ENCODE peak calls at places on chromosomes 6 and 20, in ten cellular contexts. One of them, this sample, is unnamed.

GRCh38 chr20:63090052-63090451 is 83.3 kb upstream of the BHLHE23 start:
- DNase-seq in colonic mucosa: no peak
- DNase-seq in hepatocyte: no peak
- DNase-seq in PC-3: no peak
- DNase-seq in Peyer's patch: peak
- DNase-seq in psoas muscle: no peak
- DNase-seq in RWPE2: peak
- DNase-seq in neural crest cell: no peak
- DNase-seq in epithelial cell of esophagus: no peak
- DNase-seq in dorsolateral prefrontal cortex: peak
- DNase-seq in this sample: no peak

GRCh38 chr6:3738381-3739131 is 13.0 kb downstream of the PXDC1 start:
- DNase-seq in hepatocyte: no peak
- DNase-seq in dorsolateral prefrontal cortex: no peak
- DNase-seq in colonic mucosa: no peak
- DNase-seq in Peyer's patch: peak
- DNase-seq in RWPE2: no peak
- DNase-seq in neural crest cell: no peak
- DNase-seq in epithelial cell of esophagus: no peak
- DNase-seq in psoas muscle: no peak
- DNase-seq in PC-3: no peak
- DNase-seq in this sample: no peak

GRCh38 chr6:170278743-170279094 is 12.2 kb downstream of the DLL1 start:
- DNase-seq in PC-3: no peak
- DNase-seq in Peyer's patch: peak
- DNase-seq in epithelial cell of esophagus: no peak
- DNase-seq in dorsolateral prefrontal cortex: no peak
- DNase-seq in colonic mucosa: no peak
- DNase-seq in RWPE2: no peak
- DNase-seq in psoas muscle: no peak
- DNase-seq in neural crest cell: no peak
- DNase-seq in hepatocyte: no peak
- DNase-seq in this sample: no peak

GRCh38 chr6:97947841-97948240 is 664.8 kb upstream of the MMS22L start:
- DNase-seq in psoas muscle: no peak
- DNase-seq in dorsolateral prefrontal cortex: no peak
- DNase-seq in hepatocyte: peak
- DNase-seq in neural crest cell: no peak
- DNase-seq in epithelial cell of esophagus: peak
- DNase-seq in PC-3: peak
- DNase-seq in colonic mucosa: no peak
- DNase-seq in RWPE2: peak
- DNase-seq in Peyer's patch: no peak
- DNase-seq in this sample: no peak

GRCh38 chr20:46811328-46812084 is 83.1 kb upstream of the EYA2 start:
- DNase-seq in colonic mucosa: peak
- DNase-seq in dorsolateral prefrontal cortex: no peak
- DNase-seq in neural crest cell: no peak
- DNase-seq in hepatocyte: no peak
- DNase-seq in RWPE2: no peak
- DNase-seq in epithelial cell of esophagus: peak
- DNase-seq in Peyer's patch: no peak
- DNase-seq in psoas muscle: no peak
- DNase-seq in PC-3: no peak
- DNase-seq in this sample: no peak

GRCh38 chr20:53826597-53827291 is 233.1 kb upstream of the ZNF217 start:
- DNase-seq in RWPE2: peak
- DNase-seq in colonic mucosa: no peak
- DNase-seq in neural crest cell: no peak
- DNase-seq in epithelial cell of esophagus: peak
- DNase-seq in PC-3: no peak
- DNase-seq in dorsolateral prefrontal cortex: no peak
- DNase-seq in psoas muscle: no peak
- DNase-seq in Peyer's patch: peak
- DNase-seq in hepatocyte: peak
- DNase-seq in this sample: no peak

GRCh38 chr6:167682546-167683027 is 144.1 kb upstream of the AFDN start:
- DNase-seq in dorsolateral prefrontal cortex: no peak
- DNase-seq in psoas muscle: no peak
- DNase-seq in neural crest cell: no peak
- DNase-seq in PC-3: no peak
- DNase-seq in hepatocyte: no peak
- DNase-seq in epithelial cell of esophagus: no peak
- DNase-seq in colonic mucosa: no peak
- DNase-seq in Peyer's patch: no peak
- DNase-seq in RWPE2: no peak
- DNase-seq in this sample: no peak

GRCh38 chr20:35742741-35743523 is 872 bp upstream of the RBM39 start:
- DNase-seq in neural crest cell: no peak
- DNase-seq in Peyer's patch: no peak
- DNase-seq in RWPE2: no peak
- DNase-seq in dorsolateral prefrontal cortex: no peak
- DNase-seq in PC-3: no peak
- DNase-seq in psoas muscle: no peak
- DNase-seq in epithelial cell of esophagus: no peak
- DNase-seq in hepatocyte: peak
- DNase-seq in colonic mucosa: no peak
- DNase-seq in this sample: no peak

GRCh38 chr6:130322673-130323268 is 43.0 kb upstream of the TMEM200A start:
- DNase-seq in RWPE2: no peak
- DNase-seq in PC-3: peak
- DNase-seq in colonic mucosa: peak
- DNase-seq in psoas muscle: peak
- DNase-seq in epithelial cell of esophagus: peak
- DNase-seq in dorsolateral prefrontal cortex: peak
- DNase-seq in Peyer's patch: peak
- DNase-seq in hepatocyte: peak
- DNase-seq in neural crest cell: peak
- DNase-seq in this sample: peak

GRCh38 chr20:12535770-12536169 is 473.0 kb upstream of the SPTLC3 start:
- DNase-seq in epithelial cell of esophagus: no peak
- DNase-seq in PC-3: no peak
- DNase-seq in Peyer's patch: no peak
- DNase-seq in RWPE2: no peak
- DNase-seq in hepatocyte: no peak
- DNase-seq in colonic mucosa: no peak
- DNase-seq in psoas muscle: no peak
- DNase-seq in dorsolateral prefrontal cortex: no peak
- DNase-seq in neural crest cell: no peak
- DNase-seq in this sample: no peak

GRCh38 chr6:13677878-13678254 is 33.8 kb downstream of the RANBP9 start:
- DNase-seq in neural crest cell: no peak
- DNase-seq in psoas muscle: no peak
- DNase-seq in Peyer's patch: no peak
- DNase-seq in hepatocyte: peak
- DNase-seq in RWPE2: no peak
- DNase-seq in dorsolateral prefrontal cortex: no peak
- DNase-seq in colonic mucosa: no peak
- DNase-seq in PC-3: no peak
- DNase-seq in epithelial cell of esophagus: no peak
- DNase-seq in this sample: no peak

GRCh38 chr6:140779341-140779740 is 1353.4 kb upstream of the GJE1 start:
- DNase-seq in hepatocyte: no peak
- DNase-seq in psoas muscle: no peak
- DNase-seq in neural crest cell: no peak
- DNase-seq in Peyer's patch: no peak
- DNase-seq in dorsolateral prefrontal cortex: no peak
- DNase-seq in colonic mucosa: no peak
- DNase-seq in epithelial cell of esophagus: peak
- DNase-seq in PC-3: peak
- DNase-seq in RWPE2: no peak
- DNase-seq in this sample: no peak

GRCh38 chr6:1864496-1864895 is 254.8 kb downstream of the FOXC1 start:
- DNase-seq in epithelial cell of esophagus: no peak
- DNase-seq in RWPE2: no peak
- DNase-seq in colonic mucosa: no peak
- DNase-seq in dorsolateral prefrontal cortex: no peak
- DNase-seq in neural crest cell: no peak
- DNase-seq in hepatocyte: no peak
- DNase-seq in PC-3: no peak
- DNase-seq in Peyer's patch: no peak
- DNase-seq in psoas muscle: no peak
- DNase-seq in this sample: no peak

GRCh38 chr6:132198040-132198439 is 203.2 kb downstream of the MOXD1 start:
- DNase-seq in hepatocyte: no peak
- DNase-seq in Peyer's patch: no peak
- DNase-seq in PC-3: peak
- DNase-seq in psoas muscle: no peak
- DNase-seq in epithelial cell of esophagus: no peak
- DNase-seq in neural crest cell: no peak
- DNase-seq in RWPE2: no peak
- DNase-seq in dorsolateral prefrontal cortex: no peak
- DNase-seq in colonic mucosa: no peak
- DNase-seq in this sample: no peak

GRCh38 chr20:46119028-46119546 is 973 bp downstream of the CD40 start:
- DNase-seq in Peyer's patch: peak
- DNase-seq in colonic mucosa: no peak
- DNase-seq in hepatocyte: no peak
- DNase-seq in neural crest cell: no peak
- DNase-seq in epithelial cell of esophagus: no peak
- DNase-seq in dorsolateral prefrontal cortex: no peak
- DNase-seq in RWPE2: peak
- DNase-seq in psoas muscle: no peak
- DNase-seq in PC-3: no peak
- DNase-seq in this sample: no peak

GRCh38 chr6:108684809-108685329 is 124.2 kb downstream of the FOXO3 start:
- DNase-seq in PC-3: peak
- DNase-seq in dorsolateral prefrontal cortex: no peak
- DNase-seq in psoas muscle: no peak
- DNase-seq in neural crest cell: no peak
- DNase-seq in hepatocyte: peak
- DNase-seq in Peyer's patch: no peak
- DNase-seq in colonic mucosa: no peak
- DNase-seq in RWPE2: no peak
- DNase-seq in epithelial cell of esophagus: no peak
- DNase-seq in this sample: peak

GRCh38 chr6:29674008-29674407 is 6.9 kb downstream of the ZFP57 start:
- DNase-seq in PC-3: no peak
- DNase-seq in hepatocyte: no peak
- DNase-seq in dorsolateral prefrontal cortex: no peak
- DNase-seq in neural crest cell: no peak
- DNase-seq in Peyer's patch: no peak
- DNase-seq in RWPE2: no peak
- DNase-seq in psoas muscle: no peak
- DNase-seq in epithelial cell of esophagus: no peak
- DNase-seq in colonic mucosa: no peak
- DNase-seq in this sample: no peak

GRCh38 chr6:34381086-34381485 is 11.4 kb downstream of the NUDT3 start:
- DNase-seq in neural crest cell: no peak
- DNase-seq in epithelial cell of esophagus: peak
- DNase-seq in colonic mucosa: no peak
- DNase-seq in RWPE2: no peak
- DNase-seq in Peyer's patch: no peak
- DNase-seq in dorsolateral prefrontal cortex: no peak
- DNase-seq in PC-3: no peak
- DNase-seq in psoas muscle: no peak
- DNase-seq in hepatocyte: no peak
- DNase-seq in this sample: no peak

GRCh38 chr6:116254297-116254724 is 436 bp upstream of the TSPYL4 start:
- DNase-seq in RWPE2: no peak
- DNase-seq in psoas muscle: no peak
- DNase-seq in dorsolateral prefrontal cortex: no peak
- DNase-seq in hepatocyte: no peak
- DNase-seq in colonic mucosa: no peak
- DNase-seq in PC-3: no peak
- DNase-seq in neural crest cell: no peak
- DNase-seq in Peyer's patch: no peak
- DNase-seq in epithelial cell of esophagus: no peak
- DNase-seq in this sample: no peak

DNA sequence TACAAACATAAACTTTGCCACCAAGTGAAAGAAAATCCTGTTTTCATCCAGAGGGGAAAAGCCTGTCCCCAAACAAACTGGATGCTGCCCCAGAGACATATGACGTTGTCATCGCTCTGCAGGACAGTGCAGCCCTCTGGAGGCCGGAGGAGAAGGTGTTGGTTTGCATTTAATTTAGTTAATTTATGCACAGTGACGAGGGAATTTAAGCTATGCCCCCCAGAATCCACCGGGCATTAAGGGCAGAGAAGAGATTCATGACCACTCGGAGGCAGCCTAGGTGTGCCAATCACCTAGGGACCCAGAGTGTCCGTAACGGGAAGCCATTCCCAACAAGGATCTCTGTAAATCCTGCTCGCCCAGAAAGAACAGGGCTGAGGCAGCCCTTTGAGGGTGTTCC is 45.1 kb downstream of the NINL start:
- DNase-seq in Peyer's patch: peak
- DNase-seq in hepatocyte: no peak
- DNase-seq in colonic mucosa: no peak
- DNase-seq in epithelial cell of esophagus: peak
- DNase-seq in PC-3: peak
- DNase-seq in neural crest cell: no peak
- DNase-seq in psoas muscle: no peak
- DNase-seq in dorsolateral prefrontal cortex: peak
- DNase-seq in RWPE2: no peak
- DNase-seq in this sample: no peak
- TF ChIP-seq CTCF in Peyer's patch: peak
- TF ChIP-seq CTCF in hepatocyte: peak
- TF ChIP-seq CTCF in colonic mucosa: peak
- TF ChIP-seq CTCF in epithelial cell of esophagus: peak
- TF ChIP-seq CTCF in PC-3: peak
- TF ChIP-seq CTCF in neural crest cell: peak
- TF ChIP-seq CTCF in psoas muscle: peak
- TF ChIP-seq CTCF in dorsolateral prefrontal cortex: peak
- TF ChIP-seq CTCF in RWPE2: peak
- TF ChIP-seq CTCF in this sample: no peak

GRCh38 chr6:33201147-33201545 is 479 bp downstream of the SLC39A7 start:
- DNase-seq in neural crest cell: no peak
- DNase-seq in psoas muscle: peak
- DNase-seq in Peyer's patch: no peak
- DNase-seq in dorsolateral prefrontal cortex: no peak
- DNase-seq in PC-3: no peak
- DNase-seq in colonic mucosa: no peak
- DNase-seq in hepatocyte: no peak
- DNase-seq in epithelial cell of esophagus: no peak
- DNase-seq in RWPE2: no peak
- DNase-seq in this sample: no peak
- TF ChIP-seq CTCF in neural crest cell: peak
- TF ChIP-seq CTCF in psoas muscle: peak
- TF ChIP-seq CTCF in Peyer's patch: peak
- TF ChIP-seq CTCF in dorsolateral prefrontal cortex: no peak
- TF ChIP-seq CTCF in PC-3: no peak
- TF ChIP-seq CTCF in colonic mucosa: no peak
- TF ChIP-seq CTCF in hepatocyte: no peak
- TF ChIP-seq CTCF in epithelial cell of esophagus: no peak
- TF ChIP-seq CTCF in RWPE2: no peak
- TF ChIP-seq CTCF in this sample: no peak

GRCh38 chr6:87932361-87932760 is 115.3 kb upstream of the SPACA1 start:
- DNase-seq in RWPE2: no peak
- DNase-seq in colonic mucosa: no peak
- DNase-seq in hepatocyte: no peak
- DNase-seq in Peyer's patch: no peak
- DNase-seq in PC-3: no peak
- DNase-seq in psoas muscle: no peak
- DNase-seq in neural crest cell: no peak
- DNase-seq in epithelial cell of esophagus: no peak
- DNase-seq in dorsolateral prefrontal cortex: no peak
- DNase-seq in this sample: no peak
- TF ChIP-seq CTCF in RWPE2: no peak
- TF ChIP-seq CTCF in colonic mucosa: no peak
- TF ChIP-seq CTCF in hepatocyte: no peak
- TF ChIP-seq CTCF in Peyer's patch: no peak
- TF ChIP-seq CTCF in PC-3: no peak
- TF ChIP-seq CTCF in psoas muscle: no peak
- TF ChIP-seq CTCF in neural crest cell: no peak
- TF ChIP-seq CTCF in epithelial cell of esophagus: no peak
- TF ChIP-seq CTCF in dorsolateral prefrontal cortex: no peak
- TF ChIP-seq CTCF in this sample: no peak

GRCh38 chr6:86706449-86706848 is 230.9 kb upstream of the HTR1E start:
- DNase-seq in RWPE2: no peak
- DNase-seq in PC-3: peak
- DNase-seq in epithelial cell of esophagus: no peak
- DNase-seq in Peyer's patch: no peak
- DNase-seq in psoas muscle: no peak
- DNase-seq in neural crest cell: no peak
- DNase-seq in hepatocyte: no peak
- DNase-seq in dorsolateral prefrontal cortex: no peak
- DNase-seq in colonic mucosa: no peak
- DNase-seq in this sample: no peak
- TF ChIP-seq CTCF in RWPE2: no peak
- TF ChIP-seq CTCF in PC-3: peak
- TF ChIP-seq CTCF in epithelial cell of esophagus: no peak
- TF ChIP-seq CTCF in Peyer's patch: no peak
- TF ChIP-seq CTCF in psoas muscle: no peak
- TF ChIP-seq CTCF in neural crest cell: peak
- TF ChIP-seq CTCF in hepatocyte: no peak
- TF ChIP-seq CTCF in dorsolateral prefrontal cortex: no peak
- TF ChIP-seq CTCF in colonic mucosa: no peak
- TF ChIP-seq CTCF in this sample: no peak